ENCODE peak calls at places on chromosomes 4 and X, in four cellular contexts. Z, F, N and M are unnamed samples.

GRCh38 chr4:67558493-67558892 is at the start of gene STAP1:
- DNase-seq in Z (no peak), F (no peak), N (no peak), M (no peak)

GRCh38 chrX:110280954-110281353 is 36.9 kb downstream of the AMMECR1 start:
- DNase-seq in Z (no peak), F (no peak), N (no peak), M (no peak)

GRCh38 chr4:139809207-139810157 is 143.9 kb downstream of the MGST2 start:
- DNase-seq in Z (no peak), F (no peak), N (no peak), M (no peak)

GRCh38 chr4:108477527-108478108 is 142.8 kb upstream of the RPL34 start:
- DNase-seq in Z (no peak), F (no peak), N (no peak), M (peak)

GRCh38 chr4:25788839-25789238 is 73.9 kb downstream of the SEL1L3 start:
- DNase-seq in Z (no peak), F (no peak), N (no peak), M (no peak)

GRCh38 chr4:139521764-139522373 is 34.1 kb downstream of the SETD7 start:
- DNase-seq in Z (no peak), F (no peak), N (no peak), M (no peak)

GRCh38 chr4:88187766-88188165 is 29.3 kb upstream of the ABCG2 start:
- DNase-seq in Z (no peak), F (no peak), N (no peak), M (no peak)

GRCh38 chr4:2596153-2596552 is 59.7 kb downstream of the FAM193A start:
- DNase-seq in Z (no peak), F (no peak), N (no peak), M (no peak)

GRCh38 chrX:40003982-40004535 is 93.7 kb downstream of the BCOR start:
- DNase-seq in Z (no peak), F (no peak), N (no peak), M (no peak)

GRCh38 chr4:8675906-8676305 is 83.3 kb downstream of the CPZ start:
- DNase-seq in Z (no peak), F (no peak), N (no peak), M (no peak)
- TF ChIP-seq ELF1 in Z (no peak), F (no peak), N (no peak), M (no peak)

DNA sequence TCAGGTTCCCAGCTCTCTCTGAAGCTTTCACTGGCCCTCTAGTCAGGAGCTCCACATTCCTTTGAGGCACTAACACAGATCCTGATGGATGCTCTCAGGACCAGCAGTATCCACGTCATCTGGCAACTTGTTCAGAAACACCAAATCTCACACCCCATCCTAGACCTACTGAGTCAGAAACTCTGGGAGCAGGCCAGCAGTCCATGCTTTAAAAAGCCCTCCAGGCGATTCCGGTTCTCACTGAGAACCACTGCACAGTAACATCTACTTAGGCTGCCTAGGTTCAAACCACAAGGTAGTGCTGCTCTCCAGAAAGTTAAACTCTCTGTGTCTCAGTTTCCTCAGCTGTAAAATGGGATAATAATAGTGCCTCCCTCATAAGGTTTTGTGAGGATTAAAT is 55.3 kb downstream of the CCDC158 start:
- DNase-seq in Z (no peak), F (no peak), N (no peak), M (no peak)
- TF ChIP-seq ELF1 in Z (no peak), F (no peak), N (no peak), M (no peak)

DNA sequence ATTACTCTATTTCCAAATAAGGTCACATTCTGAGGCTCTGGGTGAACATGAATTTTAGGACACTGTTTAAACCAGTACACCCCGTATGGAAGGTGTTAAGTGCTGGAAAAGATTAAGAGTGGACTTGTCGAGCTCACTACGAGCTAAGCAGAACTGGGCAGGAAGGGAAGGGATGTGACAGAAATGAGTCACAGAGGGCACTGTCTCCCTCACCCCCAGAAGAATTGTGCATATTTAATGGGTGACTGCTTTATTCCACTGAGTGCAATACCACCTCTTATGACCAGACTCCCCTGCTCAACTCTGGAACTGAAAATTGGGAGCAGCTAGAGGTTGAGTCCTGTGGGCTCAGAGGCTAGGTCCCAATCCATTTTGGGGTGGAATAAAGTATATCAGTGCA is 187.4 kb upstream of the RPS6KA3 start:
- DNase-seq in Z (no peak), F (no peak), N (no peak), M (no peak)
- TF ChIP-seq ELF1 in Z (no peak), F (no peak), N (no peak), M (no peak)

GRCh38 chr4:186723207-186724047 is at the start of gene FAT1:
- DNase-seq in Z (peak), F (no peak), N (peak), M (peak)

GRCh38 chr4:186724048-186724860 is 598 bp upstream of the FAT1 start:
- DNase-seq in Z (peak), F (no peak), N (no peak), M (peak)

GRCh38 chr4:186726150-186726439 is 2.4 kb upstream of the FAT1 start:
- DNase-seq in Z (no peak), F (no peak), N (no peak), M (no peak)

GRCh38 chr4:186725422-186726149 is 1.9 kb upstream of the FAT1 start:
- DNase-seq in Z (peak), F (peak), N (peak), M (peak)

DNA sequence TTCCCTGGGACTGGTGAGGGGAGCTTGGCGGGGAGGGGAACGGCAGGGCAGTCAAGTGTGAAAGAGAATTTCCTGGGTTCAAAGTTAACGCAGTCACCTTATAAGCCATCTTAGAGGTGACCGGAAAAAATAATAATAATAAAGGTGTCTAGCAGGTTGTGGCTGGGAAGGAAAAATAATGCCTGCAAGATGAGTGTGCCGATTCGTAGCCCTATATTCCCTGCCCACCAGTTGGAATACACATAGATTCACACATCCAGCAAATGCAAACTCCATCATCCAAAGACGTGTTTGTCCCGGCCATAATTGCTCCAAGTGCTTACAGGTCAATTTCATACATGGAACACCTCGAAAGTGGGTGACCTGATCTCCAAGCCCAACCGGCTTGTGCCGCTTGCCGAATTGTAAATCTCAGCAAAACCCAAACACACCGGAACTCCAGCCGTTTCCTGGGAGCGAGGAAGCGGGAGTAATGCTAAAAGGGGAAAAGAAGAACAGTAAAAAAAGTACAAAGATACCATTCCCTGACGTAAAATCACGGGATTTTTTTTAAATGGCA is 1.3 kb upstream of the FAT1 start:
- DNase-seq in Z (no peak), F (no peak), N (no peak), M (no peak)
- TF ChIP-seq ELF1 in Z (no peak), F (no peak), N (no peak), M (no peak)